ENCODE peak calls at places on chromosomes 13 and 19, in seven cellular contexts. V is CD8-positive, alpha-beta T cell; W is stomach; U is heart right ventricle; X is aorta; I is IMR-90; C is neuronal stem cell. F is an unnamed sample. For H3K36me3, the result is how much of the 10 kb centered on the place peaks cover.

GRCh38 chr13:44272692-44273091 is 100.9 kb upstream of the SERP2 start:
- DNase-seq in W (no peak), C (no peak), X (no peak), U (no peak), I (peak), V (no peak), F (peak)

GRCh38 chr13:30410705-30411125 is 11.6 kb upstream of the UBE2L5 start:
- DNase-seq in C (no peak), V (no peak), I (peak), W (no peak), U (no peak), X (no peak), F (no peak)

GRCh38 chr13:65889368-65889767 is 1340.8 kb downstream of the PCDH9 start:
- DNase-seq in I (peak), X (no peak), U (no peak), V (no peak), C (no peak), W (no peak), F (no peak)

GRCh38 chr19:3897936-3898335 is 17.5 kb downstream of the ATCAY start:
- DNase-seq in I (no peak), W (no peak), V (peak), X (no peak), U (no peak), C (no peak), F (no peak)

GRCh38 chr19:18292810-18293641 is 11.6 kb upstream of the JUND start:
- DNase-seq in X (peak), I (peak), C (peak), V (peak), U (peak), W (peak), F (no peak)

GRCh38 chr19:802497-802887 is 5.2 kb downstream of the PTBP1 start:
- DNase-seq in W (no peak), X (no peak), V (no peak), C (no peak), I (no peak), U (no peak), F (no peak)

GRCh38 chr13:51767100-51767499 is 36.9 kb downstream of the DHRS12 start:
- DNase-seq in V (no peak), X (no peak), W (no peak), U (no peak), C (no peak), I (no peak), F (no peak)

GRCh38 chr13:78875792-78876580 is 217.0 kb upstream of the OBI1 start:
- DNase-seq in X (no peak), U (no peak), C (no peak), W (no peak), I (no peak), V (no peak), F (peak)

GRCh38 chr19:50652722-50653121 is 3.5 kb downstream of the C19orf81 start:
- DNase-seq in W (no peak), U (no peak), V (no peak), C (no peak), I (no peak), X (no peak), F (no peak)

GRCh38 chr13:22915442-22916082 is 265.2 kb upstream of the SGCG start:
- DNase-seq in V (no peak), U (no peak), I (peak), C (peak), X (peak), W (peak), F (peak)

GRCh38 chr19:46839752-46840151 is 10.9 kb downstream of the AP2S1 start:
- DNase-seq in C (no peak), V (no peak), W (peak), X (no peak), U (no peak), I (no peak), F (no peak)

GRCh38 chr19:17757125-17757524 is 5.8 kb downstream of the FCHO1 start:
- DNase-seq in I (peak), W (peak), V (no peak), C (no peak), U (peak), X (peak), F (peak)

GRCh38 chr13:107462501-107462900 is 752.8 kb downstream of the LIG4 start:
- DNase-seq in X (no peak), U (no peak), C (no peak), W (no peak), I (peak), V (no peak), F (peak)

GRCh38 chr19:6227941-6228325 is 51.8 kb downstream of the MLLT1 start:
- DNase-seq in V (no peak), X (peak), W (no peak), I (no peak), U (no peak), C (no peak), F (no peak)

GRCh38 chr13:60351816-60352215 is 45.2 kb upstream of the TDRD3 start:
- DNase-seq in C (no peak), U (no peak), X (no peak), I (no peak), W (no peak), V (no peak), F (no peak)

DNA sequence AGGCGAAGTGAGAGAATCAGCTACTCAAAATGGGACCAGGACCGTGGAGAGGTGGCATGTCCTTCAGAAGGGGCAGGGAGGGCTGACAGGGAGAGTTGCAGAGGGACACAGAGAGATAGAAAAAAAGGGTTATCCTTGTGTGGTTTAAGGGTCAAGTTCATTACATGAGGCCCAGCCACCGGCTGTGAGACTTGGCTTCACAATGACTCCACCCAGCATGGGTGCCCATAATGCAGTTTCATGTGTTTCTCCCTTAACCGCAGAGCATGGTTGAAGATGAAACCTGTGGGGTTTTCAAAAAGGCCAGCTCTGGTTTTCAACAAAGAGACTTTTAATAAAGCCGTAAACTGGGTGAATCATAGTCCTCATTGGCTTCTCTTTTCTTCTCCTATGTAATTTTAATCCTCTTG is 164.6 kb downstream of the KLF5 start:
- DNase-seq in I (no peak), V (no peak), C (no peak), U (no peak), W (no peak), X (no peak), F (peak)
- H3K4me3 ChIP-seq in I (no peak), V (no peak), C (no peak), U (no peak), W (no peak), X (no peak), F (no peak)

GRCh38 chr13:39635564-39635963 is 19.9 kb upstream of the COG6 start:
- DNase-seq in C (no peak), V (no peak), I (no peak), U (no peak), W (no peak), X (no peak), F (no peak)
- H3K36me3 ChIP-seq in C (under half), V (under half), I (under half), U (under half), W (under half), X (under half), F (under half)

DNA sequence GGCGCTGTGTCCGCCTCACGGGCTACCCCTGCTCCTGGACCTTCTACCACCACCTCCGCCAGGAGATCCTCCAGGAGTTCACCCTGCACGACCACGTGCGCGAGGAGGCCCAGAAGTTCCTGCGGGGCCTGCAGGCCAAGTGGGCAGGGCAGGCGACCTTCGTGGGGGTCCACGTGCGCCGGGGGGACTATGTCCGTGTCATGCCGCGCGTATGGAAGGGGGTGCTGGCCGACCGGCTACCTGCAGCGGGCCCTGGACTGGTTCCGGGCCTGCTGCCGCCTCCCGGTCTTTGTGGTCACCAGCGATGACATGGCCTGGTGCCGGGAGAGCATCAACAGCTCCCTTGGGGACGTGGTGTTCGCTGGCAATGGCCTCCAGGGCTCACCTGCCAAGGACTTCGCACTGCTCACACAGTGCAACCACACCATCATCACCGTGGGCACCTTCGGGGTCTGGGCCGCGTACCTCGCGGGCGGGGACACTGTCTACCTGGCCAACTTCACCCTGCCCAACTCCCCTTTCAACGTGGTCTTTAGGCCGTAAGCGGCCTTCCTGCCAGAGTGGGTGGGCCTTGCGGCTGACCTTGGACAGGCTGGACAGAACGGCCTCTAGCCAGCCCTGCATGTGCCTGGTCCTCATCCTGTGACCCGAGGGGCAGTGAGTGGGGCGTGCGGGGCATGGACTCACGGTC is 7.8 kb upstream of the NTN5 start:
- DNase-seq in U (no peak), W (no peak), X (no peak), I (no peak), V (no peak), C (no peak), F (no peak)
- H3K4me3 ChIP-seq in U (no peak), W (no peak), X (no peak), I (no peak), V (no peak), C (no peak), F (no peak)

GRCh38 chr13:98429977-98430785 is 146.7 kb downstream of the STK24 start:
- DNase-seq in X (no peak), I (no peak), U (no peak), C (no peak), W (no peak), V (no peak), F (no peak)
- H3K36me3 ChIP-seq in X (under half), I (half or more), U (under half), C (under half), W (under half), V (under half), F (under half)

GRCh38 chr19:10295305-10295846 is 5.6 kb downstream of the ICAM5 start:
- DNase-seq in U (no peak), X (no peak), C (no peak), I (no peak), W (peak), V (peak), F (no peak)
- H3K4me3 ChIP-seq in U (peak), X (no peak), C (no peak), I (no peak), W (peak), V (peak), F (no peak)

F was measured in MG63.